ENCODE peak calls at places on chromosome 1, in six cellular contexts. A is neural progenitor cell; C is RWPE1; Q is COR-L47; J is GM23248; Y is CD8-positive, alpha-beta memory T cell. I is an unnamed sample.

GRCh38 chr1:50978852-50979781 is 9.1 kb downstream of the CDKN2C start:
- DNase-seq in A (peak; percentile 41), C (no peak), Q (peak; percentile 60), J (no peak), Y (no peak), I (peak; percentile 90)

GRCh38 chr1:2532485-2533160 is 2.6 kb upstream of the HES5 start:
- DNase-seq in A (peak; percentile 60), C (no peak), Q (no peak), J (no peak), Y (no peak), I (no peak)

GRCh38 chr1:24748191-24749121 is 3.2 kb downstream of the CLIC4 start:
- DNase-seq in A (no peak), C (no peak), Q (no peak), J (peak; percentile 53), Y (no peak), I (no peak)

GRCh38 chr1:181318022-181318857 is 165.1 kb upstream of the CACNA1E start:
- DNase-seq in A (peak; percentile 79), C (no peak), Q (no peak), J (peak; percentile 44), Y (no peak), I (no peak)

GRCh38 chr1:224459051-224459450 is 24.5 kb upstream of the WDR26 start:
- DNase-seq in A (no peak), C (no peak), Q (no peak), J (no peak), Y (no peak), I (no peak)

GRCh38 chr1:66371233-66372005 is 162.5 kb upstream of the SGIP1 start:
- DNase-seq in A (no peak), C (no peak), Q (no peak), J (peak; percentile 88), Y (no peak), I (no peak)

GRCh38 chr1:197066719-197067456 is at the start of gene F13B:
- DNase-seq in A (no peak), C (peak; percentile 13), Q (no peak), J (no peak), Y (no peak), I (peak; percentile 2)

GRCh38 chr1:56295949-56296929 is 283.1 kb downstream of the PLPP3 start:
- DNase-seq in A (no peak), C (no peak), Q (no peak), J (no peak), Y (no peak), I (no peak)

GRCh38 chr1:232211149-232211548 is 418.8 kb downstream of the SIPA1L2 start:
- DNase-seq in A (peak; percentile 20), C (no peak), Q (no peak), J (no peak), Y (no peak), I (no peak)

I was measured in DMS79 treated with DMSO at 0.1 percent for 48 hours.